ENCODE peak calls at places on chromosomes 2 and 18, in five cellular contexts. One of them, this sample, is unnamed.

GRCh38 chr2:141199711-141200110 is 931.1 kb downstream of the LRP1B start:
- DNase-seq in bronchial epithelial cell: no peak
- DNase-seq in esophagus muscularis mucosa: no peak
- DNase-seq in osteoblast: no peak
- DNase-seq in uterus: no peak
- DNase-seq in this sample: no peak

GRCh38 chr2:106193491-106193976 is 567 bp downstream of the UXS1 start:
- DNase-seq in esophagus muscularis mucosa: no peak
- DNase-seq in uterus: peak; percentile 24
- DNase-seq in osteoblast: peak; percentile 91
- DNase-seq in bronchial epithelial cell: no peak
- DNase-seq in this sample: peak; percentile 23

GRCh38 chr18:38367473-38367872 is 801.9 kb upstream of the CELF4 start:
- DNase-seq in uterus: no peak
- DNase-seq in bronchial epithelial cell: no peak
- DNase-seq in osteoblast: no peak
- DNase-seq in esophagus muscularis mucosa: no peak
- DNase-seq in this sample: no peak

GRCh38 chr2:166831930-166832329 is 56.4 kb upstream of the XIRP2 start:
- DNase-seq in esophagus muscularis mucosa: no peak
- DNase-seq in osteoblast: no peak
- DNase-seq in bronchial epithelial cell: peak; percentile 1
- DNase-seq in uterus: no peak
- DNase-seq in this sample: no peak

GRCh38 chr18:55552498-55553189 is 35.3 kb downstream of the TCF4 start:
- DNase-seq in bronchial epithelial cell: no peak
- DNase-seq in esophagus muscularis mucosa: no peak
- DNase-seq in uterus: no peak
- DNase-seq in osteoblast: no peak
- DNase-seq in this sample: peak; percentile 62

GRCh38 chr2:196113061-196113974 is 44.7 kb upstream of the DNAH7 start:
- DNase-seq in bronchial epithelial cell: no peak
- DNase-seq in esophagus muscularis mucosa: no peak
- DNase-seq in osteoblast: peak; percentile 75
- DNase-seq in uterus: no peak
- DNase-seq in this sample: no peak

GRCh38 chr2:52976132-52976949 is 791.3 kb upstream of the CHAC2 start:
- DNase-seq in osteoblast: no peak
- DNase-seq in bronchial epithelial cell: peak; percentile 35
- DNase-seq in esophagus muscularis mucosa: no peak
- DNase-seq in uterus: no peak
- DNase-seq in this sample: peak; percentile 3

GRCh38 chr2:100408941-100409340 is 8.5 kb downstream of the CHST10 start:
- DNase-seq in bronchial epithelial cell: no peak
- DNase-seq in osteoblast: no peak
- DNase-seq in esophagus muscularis mucosa: no peak
- DNase-seq in uterus: no peak
- DNase-seq in this sample: no peak

GRCh38 chr2:171432969-171433762 is 624 bp downstream of the METTL8 start:
- DNase-seq in osteoblast: peak; percentile 39
- DNase-seq in esophagus muscularis mucosa: no peak
- DNase-seq in uterus: no peak
- DNase-seq in bronchial epithelial cell: peak; percentile 88
- DNase-seq in this sample: peak; percentile 47

GRCh38 chr2:102304268-102304667 is 7.1 kb upstream of the IL1RL1 start:
- DNase-seq in esophagus muscularis mucosa: no peak
- DNase-seq in bronchial epithelial cell: peak; percentile 48
- DNase-seq in uterus: no peak
- DNase-seq in osteoblast: no peak
- DNase-seq in this sample: no peak

GRCh38 chr2:162838141-162838500 is 446 bp downstream of the KCNH7 start:
- DNase-seq in esophagus muscularis mucosa: no peak
- DNase-seq in uterus: no peak
- DNase-seq in bronchial epithelial cell: no peak
- DNase-seq in osteoblast: no peak
- DNase-seq in this sample: peak; percentile 2

GRCh38 chr2:175560521-175561164 is 379.1 kb upstream of the ATP5MC3 start:
- DNase-seq in esophagus muscularis mucosa: peak; percentile 37
- DNase-seq in bronchial epithelial cell: no peak
- DNase-seq in uterus: no peak
- DNase-seq in osteoblast: no peak
- DNase-seq in this sample: no peak

GRCh38 chr2:127084611-127085031 is 22.3 kb downstream of the BIN1 start:
- DNase-seq in esophagus muscularis mucosa: no peak
- DNase-seq in uterus: no peak
- DNase-seq in bronchial epithelial cell: no peak
- DNase-seq in osteoblast: peak; percentile 94
- DNase-seq in this sample: no peak

GRCh38 chr2:42767899-42768705 is 4.2 kb upstream of the OXER1 start:
- DNase-seq in bronchial epithelial cell: no peak
- DNase-seq in osteoblast: peak; percentile 65
- DNase-seq in esophagus muscularis mucosa: no peak
- DNase-seq in uterus: no peak
- DNase-seq in this sample: no peak

GRCh38 chr2:177234267-177234666 is 21.7 kb downstream of the HNRNPA3 start:
- DNase-seq in uterus: no peak
- DNase-seq in bronchial epithelial cell: no peak
- DNase-seq in osteoblast: no peak
- DNase-seq in esophagus muscularis mucosa: no peak
- DNase-seq in this sample: no peak

GRCh38 chr2:177231270-177231669 is 18.7 kb downstream of the HNRNPA3 start:
- DNase-seq in esophagus muscularis mucosa: no peak
- DNase-seq in osteoblast: no peak
- DNase-seq in uterus: no peak
- DNase-seq in bronchial epithelial cell: no peak
- DNase-seq in this sample: no peak

GRCh38 chr2:177235855-177236437 is 23.4 kb downstream of the HNRNPA3 start:
- DNase-seq in bronchial epithelial cell: no peak
- DNase-seq in osteoblast: no peak
- DNase-seq in esophagus muscularis mucosa: no peak
- DNase-seq in uterus: no peak
- DNase-seq in this sample: no peak

GRCh38 chr2:177229448-177230242 is 17.1 kb downstream of the HNRNPA3 start:
- DNase-seq in uterus: no peak
- DNase-seq in osteoblast: no peak
- DNase-seq in esophagus muscularis mucosa: no peak
- DNase-seq in bronchial epithelial cell: peak; percentile 58
- DNase-seq in this sample: no peak

DNA sequence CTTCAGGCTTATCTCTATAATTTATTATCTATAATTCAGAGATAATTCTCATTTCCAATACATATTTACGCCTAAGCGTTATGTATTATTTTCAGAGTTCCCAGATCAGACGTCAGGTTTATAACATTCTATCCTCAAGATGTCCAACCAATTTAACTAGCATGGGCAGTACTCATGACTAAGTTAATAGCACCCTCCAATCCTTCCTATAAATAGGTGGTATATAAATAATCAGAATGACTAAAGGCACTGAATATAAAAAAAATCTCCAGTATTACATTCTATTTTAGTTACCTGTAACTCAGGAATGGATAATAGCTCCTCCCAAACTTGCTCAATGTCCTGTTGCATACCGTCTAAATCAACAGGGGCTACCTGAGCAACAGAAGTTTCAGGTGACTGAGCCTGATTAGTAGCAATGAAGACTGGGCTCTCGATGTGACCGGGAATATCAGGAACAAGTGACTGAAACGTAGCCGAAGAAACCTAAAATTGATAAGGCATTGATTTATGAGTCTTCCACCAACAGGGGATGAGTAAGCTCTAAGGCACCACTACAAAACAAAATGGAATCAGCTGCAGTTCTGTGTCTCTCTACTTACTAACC is 19.6 kb downstream of the HNRNPA3 start:
- DNase-seq in uterus: no peak
- DNase-seq in bronchial epithelial cell: no peak
- DNase-seq in esophagus muscularis mucosa: no peak
- DNase-seq in osteoblast: no peak
- DNase-seq in this sample: no peak
- H3K36me3 ChIP-seq in uterus: no peaks in the 10 kb centered on the region
- H3K36me3 ChIP-seq in bronchial epithelial cell: peaks cover 19% of the 10 kb centered on the region
- H3K36me3 ChIP-seq in esophagus muscularis mucosa: peaks cover 34% of the 10 kb centered on the region
- H3K36me3 ChIP-seq in osteoblast: peaks cover 53% of the 10 kb centered on the region
- H3K36me3 ChIP-seq in this sample: peaks cover 88% of the 10 kb centered on the region

DNA sequence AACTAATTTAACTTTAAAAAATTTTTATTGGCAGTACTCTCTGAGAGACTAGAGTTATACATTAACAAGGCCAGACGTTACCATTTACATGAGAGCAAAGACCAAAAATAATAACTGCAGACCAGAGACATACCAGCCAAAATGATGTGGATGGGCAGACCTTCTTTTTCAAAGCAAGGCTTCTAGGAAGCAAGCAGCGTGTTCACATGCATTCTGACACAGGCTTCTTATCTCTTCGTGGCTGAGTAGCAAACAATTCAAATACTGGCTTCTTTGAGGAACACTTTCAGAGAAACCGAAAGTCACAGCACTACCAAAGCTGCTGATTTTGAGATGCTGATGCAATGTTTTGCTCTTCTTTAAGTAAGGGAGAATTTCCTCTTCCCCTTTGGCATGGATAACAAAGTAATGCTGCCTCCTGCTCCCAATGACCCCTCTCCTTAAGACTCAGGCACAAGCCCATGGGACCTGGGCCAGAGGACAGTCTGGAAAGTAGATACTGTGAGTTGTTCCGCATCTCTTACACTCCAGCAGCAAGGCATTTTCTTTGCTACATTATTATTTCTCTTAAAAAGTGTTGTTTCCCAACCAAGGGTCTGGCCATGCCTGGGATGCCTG is 181.9 kb downstream of the MREG start:
- DNase-seq in uterus: no peak
- DNase-seq in esophagus muscularis mucosa: peak; percentile 91
- DNase-seq in osteoblast: no peak
- DNase-seq in bronchial epithelial cell: no peak
- DNase-seq in this sample: no peak
- H3K4me3 ChIP-seq in uterus: no peak overlapping the region
- H3K4me3 ChIP-seq in esophagus muscularis mucosa: no peak overlapping the region
- H3K4me3 ChIP-seq in osteoblast: no peak overlapping the region
- H3K4me3 ChIP-seq in bronchial epithelial cell: no peak overlapping the region
- H3K4me3 ChIP-seq in this sample: no peak overlapping the region

DNA sequence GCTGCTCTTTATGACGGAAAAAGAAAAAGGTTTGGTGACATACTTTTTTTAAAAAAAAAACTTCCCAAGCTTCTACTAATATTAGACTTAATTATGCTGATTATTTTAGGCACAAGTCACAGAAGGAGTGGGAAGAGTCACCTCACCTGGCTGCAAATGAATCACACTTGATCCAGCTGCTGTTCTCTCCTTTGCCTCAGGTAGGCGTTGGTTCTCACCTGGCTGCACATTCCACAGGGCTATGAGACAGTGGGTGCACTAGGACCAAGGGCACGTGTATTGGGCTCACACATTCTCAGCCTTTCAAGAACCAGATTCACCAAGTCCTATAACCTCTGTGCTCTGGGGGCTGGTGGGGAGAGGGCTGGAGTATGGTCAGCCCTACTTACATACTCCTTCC is 93.3 kb downstream of the TGFA start:
- DNase-seq in osteoblast: no peak
- DNase-seq in esophagus muscularis mucosa: no peak
- DNase-seq in uterus: no peak
- DNase-seq in bronchial epithelial cell: peak; percentile 62
- DNase-seq in this sample: no peak
- H3K36me3 ChIP-seq in osteoblast: no peaks in the 10 kb centered on the region
- H3K36me3 ChIP-seq in esophagus muscularis mucosa: no peaks in the 10 kb centered on the region
- H3K36me3 ChIP-seq in uterus: no peaks in the 10 kb centered on the region
- H3K36me3 ChIP-seq in bronchial epithelial cell: peaks cover 30% of the 10 kb centered on the region
- H3K36me3 ChIP-seq in this sample: no peaks in the 10 kb centered on the region

GRCh38 chr2:239303711-239304532 is 96.9 kb downstream of the HDAC4 start:
- DNase-seq in osteoblast: peak; percentile 14
- DNase-seq in esophagus muscularis mucosa: no peak
- DNase-seq in bronchial epithelial cell: no peak
- DNase-seq in uterus: peak; percentile 13
- DNase-seq in this sample: no peak
- H3K4me3 ChIP-seq in osteoblast: no peak overlapping the region
- H3K4me3 ChIP-seq in esophagus muscularis mucosa: no peak overlapping the region
- H3K4me3 ChIP-seq in bronchial epithelial cell: no peak overlapping the region
- H3K4me3 ChIP-seq in uterus: no peak overlapping the region
- H3K4me3 ChIP-seq in this sample: no peak overlapping the region

GRCh38 chr18:79738565-79739439 is 58.9 kb upstream of the KCNG2 start:
- DNase-seq in bronchial epithelial cell: no peak
- DNase-seq in osteoblast: peak; percentile 74
- DNase-seq in uterus: no peak
- DNase-seq in esophagus muscularis mucosa: no peak
- DNase-seq in this sample: no peak
- H3K36me3 ChIP-seq in bronchial epithelial cell: peaks cover 13% of the 10 kb centered on the region
- H3K36me3 ChIP-seq in osteoblast: peaks cover 6% of the 10 kb centered on the region
- H3K36me3 ChIP-seq in uterus: no peaks in the 10 kb centered on the region
- H3K36me3 ChIP-seq in esophagus muscularis mucosa: peaks cover 31% of the 10 kb centered on the region
- H3K36me3 ChIP-seq in this sample: no peaks in the 10 kb centered on the region

GRCh38 chr2:66435963-66436362 is 1.0 kb downstream of the MEIS1 start:
- DNase-seq in osteoblast: no peak
- DNase-seq in bronchial epithelial cell: peak; percentile 9
- DNase-seq in esophagus muscularis mucosa: no peak
- DNase-seq in uterus: no peak
- DNase-seq in this sample: no peak

GRCh38 chr2:66436546-66436945 is 1.6 kb downstream of the MEIS1 start:
- DNase-seq in esophagus muscularis mucosa: no peak
- DNase-seq in uterus: no peak
- DNase-seq in bronchial epithelial cell: no peak
- DNase-seq in osteoblast: no peak
- DNase-seq in this sample: no peak

GRCh38 chr2:66435549-66435875 is 587 bp downstream of the MEIS1 start:
- DNase-seq in osteoblast: peak; percentile 77
- DNase-seq in uterus: no peak
- DNase-seq in bronchial epithelial cell: no peak
- DNase-seq in esophagus muscularis mucosa: no peak
- DNase-seq in this sample: no peak

GRCh38 chr2:66437601-66438497 is 2.9 kb downstream of the MEIS1 start:
- DNase-seq in esophagus muscularis mucosa: no peak
- DNase-seq in bronchial epithelial cell: peak; percentile 17
- DNase-seq in osteoblast: no peak
- DNase-seq in uterus: peak; percentile 27
- DNase-seq in this sample: no peak

DNA sequence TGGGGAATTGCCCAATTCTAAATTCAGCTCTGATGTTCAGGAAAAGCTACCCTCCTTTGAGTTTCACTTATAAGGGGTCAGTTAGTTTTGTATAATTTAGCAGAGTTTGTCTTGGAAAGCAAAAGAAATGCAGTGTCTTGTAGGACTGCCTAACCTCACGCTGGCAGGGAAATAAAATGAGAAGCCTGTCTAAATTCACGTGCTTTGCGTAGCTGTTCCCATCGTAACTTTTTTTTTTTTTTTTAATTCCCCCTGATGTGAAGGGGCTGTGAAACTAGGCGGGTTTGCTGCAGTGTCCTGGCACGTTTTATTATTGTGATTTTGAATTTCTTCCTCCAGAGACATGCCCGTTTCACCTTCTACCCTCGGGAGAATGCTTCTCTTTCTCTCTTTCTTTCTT is 2.1 kb downstream of the MEIS1 start:
- DNase-seq in bronchial epithelial cell: peak; percentile 16
- DNase-seq in uterus: no peak
- DNase-seq in osteoblast: no peak
- DNase-seq in esophagus muscularis mucosa: no peak
- DNase-seq in this sample: no peak
- H3K4me3 ChIP-seq in bronchial epithelial cell: peak overlapping the region; percentile 86
- H3K4me3 ChIP-seq in uterus: peak overlapping the region; percentile 97
- H3K4me3 ChIP-seq in osteoblast: peak overlapping the region; percentile 86
- H3K4me3 ChIP-seq in esophagus muscularis mucosa: peak overlapping the region; percentile 79
- H3K4me3 ChIP-seq in this sample: peak overlapping the region; percentile 70

This sample was measured in MG63.